ENCODE peak calls at places on chromosomes 13 and 19, in ten cellular contexts. N, H, E, B, Q, T, I, M, R and J are unnamed samples.

GRCh38 chr19:40799558-40800338 is 757 bp downstream of the EGLN2 start:
- DNase-seq in M (peak), H (no peak), E (peak), N (no peak), B (no peak), I (no peak), R (peak), T (no peak), Q (peak), J (no peak)

GRCh38 chr19:42349378-42350107 is 24.1 kb downstream of the MEGF8 start:
- DNase-seq in H (no peak), M (no peak), B (no peak), T (no peak), I (no peak), R (peak), Q (no peak), E (no peak), N (no peak), J (no peak)

GRCh38 chr13:30774214-30774730 is 38.9 kb downstream of the ALOX5AP start:
- DNase-seq in T (no peak), N (no peak), R (no peak), Q (no peak), H (no peak), I (no peak), E (no peak), M (no peak), B (no peak), J (no peak)

GRCh38 chr13:71663431-71663830 is 203.6 kb downstream of the DACH1 start:
- DNase-seq in N (no peak), B (no peak), M (no peak), H (no peak), Q (no peak), T (no peak), R (no peak), E (no peak), I (no peak), J (no peak)

GRCh38 chr13:27868639-27869435 is 51.0 kb upstream of the PDX1 start:
- DNase-seq in I (no peak), R (no peak), M (no peak), N (no peak), T (no peak), B (peak), E (no peak), Q (no peak), H (no peak), J (no peak)

GRCh38 chr13:39455534-39456175 is 147.3 kb downstream of the LHFPL6 start:
- DNase-seq in N (no peak), B (peak), H (no peak), T (no peak), E (no peak), M (no peak), Q (no peak), R (no peak), I (no peak), J (no peak)

GRCh38 chr13:43686557-43686956 is 100.2 kb downstream of the ENOX1 start:
- DNase-seq in T (peak), B (peak), R (no peak), H (no peak), N (no peak), E (peak), M (peak), I (no peak), Q (no peak), J (no peak)

GRCh38 chr13:110726726-110727125 is 13.2 kb downstream of the ING1 start:
- DNase-seq in B (no peak), E (no peak), H (no peak), N (no peak), Q (no peak), T (no peak), I (no peak), R (no peak), M (no peak), J (no peak)

GRCh38 chr13:33953203-33953602 is 135.3 kb downstream of the RFC3 start:
- DNase-seq in Q (no peak), N (no peak), T (no peak), H (no peak), R (no peak), E (no peak), B (peak), M (no peak), I (no peak), J (no peak)

GRCh38 chr19:15015946-15016542 is 33.2 kb upstream of the CASP14 start:
- DNase-seq in I (no peak), R (no peak), T (no peak), B (no peak), N (no peak), Q (no peak), E (no peak), H (no peak), M (no peak), J (no peak)

GRCh38 chr19:17743874-17744273 is 7.4 kb upstream of the FCHO1 start:
- DNase-seq in R (peak), M (no peak), N (no peak), H (no peak), Q (no peak), E (no peak), I (no peak), T (no peak), B (peak), J (no peak)

GRCh38 chr13:63517376-63517775 is 2101.7 kb upstream of the PCDH20 start:
- DNase-seq in R (no peak), T (no peak), N (no peak), E (no peak), B (no peak), I (no peak), M (no peak), H (no peak), Q (no peak), J (no peak)

GRCh38 chr19:57829316-57829715 is 783 bp upstream of the ZNF587B start:
- DNase-seq in E (no peak), R (no peak), B (peak), M (no peak), Q (no peak), N (no peak), I (no peak), H (no peak), T (no peak), J (no peak)

GRCh38 chr19:49340865-49341718 is 5.9 kb downstream of the CD37 start:
- DNase-seq in N (no peak), B (no peak), R (no peak), H (no peak), Q (no peak), I (no peak), E (no peak), T (no peak), M (no peak), J (no peak)
- H3K4me3 ChIP-seq in N (no peak), B (no peak), R (no peak), H (no peak), Q (no peak), I (no peak), E (no peak), T (no peak), M (no peak), J (no peak)

GRCh38 chr19:1513492-1514294 is 874 bp upstream of the ADAMTSL5 start:
- DNase-seq in N (no peak), E (no peak), T (peak), I (no peak), B (no peak), Q (peak), M (peak), R (peak), H (no peak), J (no peak)
- TF ChIP-seq CTCF in N (no peak), E (peak), T (peak), I (no peak), B (peak), Q (peak), M (peak), R (peak), H (peak), J (peak)

GRCh38 chr19:55441319-55441691 is 1.8 kb downstream of the SHISA7 start:
- DNase-seq in M (no peak), E (no peak), B (no peak), Q (no peak), H (no peak), N (no peak), R (no peak), I (no peak), T (no peak), J (no peak)
- H3K4me3 ChIP-seq in M (no peak), E (no peak), B (no peak), Q (no peak), H (no peak), N (peak), R (no peak), I (no peak), T (no peak), J (no peak)

GRCh38 chr19:45730389-45731288 is at the start of gene FBXO46:
- DNase-seq in H (peak), Q (peak), B (peak), E (peak), R (peak), M (peak), T (peak), N (peak), I (peak), J (peak)

GRCh38 chr19:45729774-45730388 is 815 bp downstream of the FBXO46 start:
- DNase-seq in E (no peak), B (no peak), H (no peak), T (no peak), N (no peak), M (no peak), R (no peak), Q (no peak), I (no peak), J (no peak)

GRCh38 chr19:45733160-45733810 is at the start of gene MEIOSIN:
- DNase-seq in M (no peak), R (no peak), Q (peak), E (no peak), H (no peak), B (no peak), T (no peak), N (no peak), I (no peak), J (no peak)
- TF ChIP-seq CTCF in M (no peak), R (no peak), Q (no peak), E (no peak), H (no peak), B (no peak), T (no peak), N (no peak), I (no peak), J (no peak)

GRCh38 chr19:8890260-8890659 is 58.1 kb downstream of the MBD3L1 start:
- DNase-seq in I (no peak), E (no peak), N (no peak), H (no peak), R (no peak), M (no peak), T (no peak), B (no peak), Q (no peak), J (no peak)

GRCh38 chr19:8880864-8881488 is 48.8 kb downstream of the MBD3L1 start:
- DNase-seq in N (no peak), T (no peak), H (no peak), E (no peak), I (no peak), M (no peak), Q (no peak), B (no peak), R (no peak), J (no peak)

GRCh38 chr19:8887364-8887763 is 55.2 kb downstream of the MBD3L1 start:
- DNase-seq in H (no peak), I (no peak), N (no peak), M (no peak), R (no peak), B (no peak), T (no peak), Q (no peak), E (no peak), J (no peak)

GRCh38 chr19:8881512-8881911 is 49.3 kb downstream of the MBD3L1 start:
- DNase-seq in Q (no peak), M (no peak), T (no peak), I (no peak), R (no peak), E (no peak), B (no peak), H (no peak), N (no peak), J (no peak)

DNA sequence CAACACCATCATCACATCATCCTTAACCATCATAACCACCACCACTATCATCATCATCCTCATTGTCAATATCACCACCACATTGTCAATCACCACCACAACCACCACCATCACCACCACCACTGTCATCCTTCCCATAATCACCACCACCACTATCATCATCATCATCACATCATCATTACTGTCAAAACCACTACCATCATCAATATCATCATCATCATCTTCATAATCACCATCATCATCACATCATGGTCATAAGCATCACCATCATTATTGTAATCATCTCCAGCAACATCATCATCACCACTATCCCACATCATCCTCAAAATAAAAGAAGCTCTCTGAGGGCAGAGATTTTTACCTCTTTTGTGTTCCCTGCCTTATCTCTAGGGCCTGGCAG is 52.2 kb downstream of the MBD3L1 start:
- DNase-seq in H (no peak), T (no peak), E (no peak), N (no peak), B (no peak), Q (no peak), I (no peak), R (no peak), M (no peak), J (no peak)
- H3K4me3 ChIP-seq in H (no peak), T (no peak), E (no peak), N (no peak), B (no peak), Q (no peak), I (no peak), R (no peak), M (no peak), J (no peak)

GRCh38 chr19:48085077-48085476 is 25.5 kb downstream of the PLA2G4C start:
- DNase-seq in M (no peak), N (no peak), R (no peak), T (no peak), Q (no peak), I (no peak), H (no peak), B (no peak), E (no peak), J (no peak)

GRCh38 chr19:48090281-48090802 is 20.3 kb downstream of the PLA2G4C start:
- DNase-seq in N (no peak), E (no peak), R (no peak), H (peak), Q (no peak), I (no peak), T (no peak), B (no peak), M (no peak), J (no peak)

GRCh38 chr19:48085904-48086864 is 24.4 kb downstream of the PLA2G4C start:
- DNase-seq in Q (no peak), R (no peak), H (no peak), I (no peak), M (no peak), N (peak), B (no peak), E (no peak), T (no peak), J (no peak)
- TF ChIP-seq CTCF in Q (no peak), R (no peak), H (no peak), I (no peak), M (no peak), N (no peak), B (peak), E (no peak), T (no peak), J (no peak)